ENCODE peak calls at places on chromosomes 13 and 19, in seven cellular contexts. Z, J, B, T, R, E and M are unnamed samples.
A peak's percentile ranks its signal among the peaks of the same experiment; 100 is the strongest.

GRCh38 chr19:11265785-11266236 is 3.5 kb upstream of the DOCK6 start:
- DNase-seq in T (no peak), E (peak; percentile 83), J (no peak), R (no peak), B (no peak), Z (no peak), M (no peak)

GRCh38 chr19:6862673-6863078 is 24.7 kb upstream of the ADGRE1 start:
- DNase-seq in R (peak; percentile 67), B (peak; percentile 55), J (peak; percentile 90), T (peak; percentile 93), Z (peak; percentile 92), E (peak; percentile 73), M (peak; percentile 74)

GRCh38 chr19:35273686-35274259 is 5.0 kb downstream of the USF2 start:
- DNase-seq in T (no peak), B (no peak), E (no peak), J (no peak), R (no peak), Z (no peak), M (no peak)

GRCh38 chr19:7857727-7858701 is 16.2 kb downstream of the PRR36 start:
- DNase-seq in J (no peak), E (no peak), T (no peak), B (no peak), Z (peak; percentile 67), R (no peak), M (no peak)

GRCh38 chr13:49690990-49691886 is at the start of gene EBPL:
- DNase-seq in J (peak; percentile 89), Z (peak; percentile 87), R (peak; percentile 95), B (peak; percentile 88), E (peak; percentile 80), T (peak; percentile 91), M (peak; percentile 86)

GRCh38 chr13:45681101-45681500 is 21.0 kb upstream of the CBY2 start:
- DNase-seq in B (no peak), E (no peak), R (no peak), J (no peak), Z (no peak), T (no peak), M (no peak)

GRCh38 chr13:28527629-28528028 is 32.7 kb upstream of the FLT1 start:
- DNase-seq in E (no peak), R (no peak), J (no peak), T (no peak), B (no peak), Z (peak; percentile 52), M (no peak)

GRCh38 chr19:49588370-49589122 is 2.4 kb upstream of the PRR12 start:
- DNase-seq in Z (no peak), T (no peak), E (no peak), B (no peak), R (no peak), J (peak; percentile 65), M (no peak)

GRCh38 chr13:30165791-30166190 is 141.6 kb downstream of the KATNAL1 start:
- DNase-seq in T (no peak), J (no peak), E (no peak), Z (no peak), B (no peak), R (no peak), M (no peak)

GRCh38 chr19:4976412-4977298 is 7.7 kb downstream of the KDM4B start:
- DNase-seq in R (peak; percentile 86), B (no peak), J (no peak), Z (peak; percentile 65), E (peak; percentile 66), T (no peak), M (peak; percentile 98)

GRCh38 chr19:16594681-16595091 is 22.5 kb upstream of the SLC35E1 start:
- DNase-seq in Z (peak; percentile 40), R (no peak), E (no peak), T (no peak), B (no peak), J (no peak), M (no peak)

GRCh38 chr13:65638572-65639168 is 1591.5 kb downstream of the PCDH9 start:
- DNase-seq in R (no peak), B (peak; percentile 39), J (no peak), T (no peak), E (peak; percentile 44), Z (peak; percentile 73), M (peak; percentile 37)

GRCh38 chr19:15257782-15258181 is 25.5 kb upstream of the EPHX3 start:
- DNase-seq in B (no peak), R (no peak), J (no peak), T (no peak), Z (no peak), E (no peak), M (no peak)

GRCh38 chr13:105997436-105998232 is 537.8 kb downstream of the EFNB2 start:
- DNase-seq in J (no peak), R (no peak), E (no peak), B (no peak), T (no peak), Z (no peak), M (no peak)

GRCh38 chr19:8840708-8841107 is 8.5 kb downstream of the MBD3L1 start:
- DNase-seq in E (no peak), R (no peak), Z (no peak), B (no peak), J (no peak), T (no peak), M (no peak)

GRCh38 chr13:62512194-62513141 is 1096.8 kb upstream of the PCDH20 start:
- DNase-seq in R (no peak), T (no peak), Z (peak; percentile 86), B (peak; percentile 56), J (no peak), E (peak; percentile 47), M (no peak)

GRCh38 chr13:21364357-21364756 is 94.7 kb downstream of the ZDHHC20 start:
- DNase-seq in Z (no peak), B (no peak), R (no peak), E (no peak), J (no peak), T (no peak), M (no peak)

GRCh38 chr13:110006304-110006703 is 219.9 kb upstream of the IRS2 start:
- DNase-seq in Z (no peak), R (no peak), E (peak; percentile 86), T (no peak), J (no peak), B (peak; percentile 42), M (no peak)

GRCh38 chr19:35257113-35257461 is 8.3 kb downstream of the LSR start:
- DNase-seq in B (no peak), Z (no peak), T (peak; percentile 42), J (peak; percentile 7), E (no peak), R (no peak), M (no peak)

GRCh38 chr19:38702278-38702677 is 42.0 kb downstream of the CAPN12 start:
- DNase-seq in Z (no peak), R (no peak), J (no peak), T (no peak), B (peak; percentile 12), E (no peak), M (no peak)

GRCh38 chr19:41530761-41531301 is 45.1 kb upstream of the CEACAM21 start:
- DNase-seq in Z (peak; percentile 35), R (no peak), J (no peak), E (no peak), B (no peak), T (no peak), M (no peak)

GRCh38 chr19:53101518-53101917 is 1.7 kb downstream of the ZNF160 start:
- DNase-seq in T (no peak), E (no peak), Z (peak; percentile 13), R (no peak), J (no peak), B (no peak), M (no peak)

GRCh38 chr19:10567696-10568443 is 909 bp downstream of the CDKN2D start:
- DNase-seq in Z (peak; percentile 49), J (no peak), T (no peak), R (no peak), B (no peak), E (peak; percentile 24), M (no peak)

GRCh38 chr13:76600086-76600485 is 286.1 kb downstream of the KCTD12 start:
- DNase-seq in Z (no peak), J (no peak), R (no peak), E (no peak), T (no peak), B (no peak), M (no peak)

GRCh38 chr13:76683854-76684253 is 202.4 kb downstream of the KCTD12 start:
- DNase-seq in E (no peak), B (no peak), J (no peak), T (no peak), R (no peak), Z (no peak), M (no peak)

GRCh38 chr19:2302319-2303208 is 5.4 kb downstream of the LINGO3 start:
- DNase-seq in J (no peak), Z (no peak), B (no peak), T (no peak), R (peak; percentile 45), E (no peak), M (no peak)

GRCh38 chr13:24605923-24606372 is 74.3 kb upstream of the ATP12A start:
- DNase-seq in J (no peak), B (no peak), Z (no peak), E (no peak), R (no peak), T (peak; percentile 71), M (peak; percentile 55)

GRCh38 chr13:41409611-41410010 is 47.7 kb upstream of the RGCC start:
- DNase-seq in B (no peak), Z (no peak), R (no peak), E (no peak), T (no peak), J (no peak), M (no peak)

GRCh38 chr19:29666634-29667389 is 1.6 kb downstream of the PLEKHF1 start:
- DNase-seq in R (peak; percentile 79), Z (no peak), T (peak; percentile 57), B (no peak), J (no peak), E (peak; percentile 64), M (peak; percentile 25)

GRCh38 chr13:66899955-66900354 is 330.2 kb downstream of the PCDH9 start:
- DNase-seq in T (no peak), E (no peak), J (no peak), R (no peak), Z (no peak), B (no peak), M (no peak)

GRCh38 chr13:32214073-32214472 is 101.1 kb downstream of the ZAR1L start:
- DNase-seq in Z (no peak), E (no peak), B (no peak), T (no peak), J (no peak), R (no peak), M (no peak)

GRCh38 chr13:47671762-47672161 is 329.3 kb downstream of the SUCLA2 start:
- DNase-seq in E (no peak), T (no peak), B (no peak), J (no peak), Z (no peak), R (no peak), M (no peak)

GRCh38 chr13:32829676-32830091 is 186.5 kb upstream of the KL start:
- DNase-seq in J (no peak), B (no peak), E (peak; percentile 64), R (no peak), T (no peak), Z (no peak), M (peak; percentile 30)

GRCh38 chr19:6828306-6828697 is 55.8 kb downstream of the VAV1 start:
- DNase-seq in R (no peak), B (no peak), Z (no peak), E (peak; percentile 77), T (no peak), J (no peak), M (no peak)